ENCODE peak calls at places on chromosomes 1 and 21, in four cellular contexts. L, I, Q and A are unnamed samples.

GRCh38 chr1:14924012-14924452 is 229.5 kb upstream of the TMEM51 start:
- DNase-seq in L (no peak), I (peak; percentile 68), Q (no peak), A (peak; percentile 97)

GRCh38 chr1:22600071-22600816 is 36.2 kb upstream of the C1QA start:
- DNase-seq in L (no peak), I (no peak), Q (no peak), A (no peak)

GRCh38 chr1:225825606-225826005 is 15.7 kb downstream of the EPHX1 start:
- DNase-seq in L (no peak), I (no peak), Q (no peak), A (no peak)

GRCh38 chr1:32742132-32742947 is 39.8 kb upstream of the SYNC start:
- DNase-seq in L (no peak), I (peak; percentile 47), Q (no peak), A (peak; percentile 29)

GRCh38 chr1:185539277-185539943 is 194.8 kb upstream of the HMCN1 start:
- DNase-seq in L (no peak), I (no peak), Q (no peak), A (no peak)

GRCh38 chr1:31413405-31414005 is 492 bp downstream of the SERINC2 start:
- DNase-seq in L (no peak), I (peak; percentile 70), Q (no peak), A (peak; percentile 68)

GRCh38 chr1:153292740-153293479 is 19.8 kb downstream of the PGLYRP3 start:
- DNase-seq in L (no peak), I (no peak), Q (no peak), A (no peak)

GRCh38 chr1:159829822-159830455 is 3.3 kb downstream of the SLAMF8 start:
- DNase-seq in L (no peak), I (no peak), Q (no peak), A (peak; percentile 90)

GRCh38 chr1:201153474-201154388 is 543 bp downstream of the TMEM9 start:
- DNase-seq in L (no peak), I (no peak), Q (no peak), A (no peak)

GRCh38 chr1:151311589-151312331 is 15.5 kb downstream of the PI4KB start:
- DNase-seq in L (no peak), I (peak; percentile 99), Q (peak; percentile 41), A (peak; percentile 95)

GRCh38 chr1:238252033-238252802 is 361.5 kb upstream of the ZP4 start:
- DNase-seq in L (no peak), I (peak; percentile 32), Q (no peak), A (peak; percentile 18)

GRCh38 chr21:19850157-19850556 is 1148.1 kb upstream of the NCAM2 start:
- DNase-seq in L (no peak), I (no peak), Q (no peak), A (no peak)

GRCh38 chr21:31403596-31404333 is 59.7 kb upstream of the TIAM1 start:
- DNase-seq in L (no peak), I (no peak), Q (no peak), A (no peak)